ENCODE peak calls at places on chromosomes 7 and 10, in seven cellular contexts. W is A549, X is fibroblast of mammary gland, H is colonic mucosa, M is esophagus squamous epithelium, L is lower leg skin, R is cardiac muscle cell. Q is an unnamed sample.

GRCh38 chr10:14587540-14588083 is 187.1 kb downstream of the FAM107B start:
- DNase-seq in H (no peak), W (no peak), X (no peak), M (no peak), L (no peak), R (no peak), Q (no peak)

GRCh38 chr10:104321716-104322415 is 16.4 kb downstream of the ITPRIP start:
- DNase-seq in M (no peak), W (no peak), R (no peak), L (no peak), H (no peak), X (no peak), Q (no peak)

GRCh38 chr10:98919899-98920298 is 315.8 kb downstream of the HPSE2 start:
- DNase-seq in M (no peak), R (peak; percentile 35), W (no peak), H (no peak), X (peak; percentile 50), L (no peak), Q (no peak)

GRCh38 chr10:5814110-5815107 is 1.2 kb upstream of the GDI2 start:
- DNase-seq in H (peak; percentile 32), L (no peak), X (peak; percentile 67), M (no peak), R (no peak), W (peak; percentile 53), Q (no peak)

GRCh38 chr7:156781972-156782371 is 111.0 kb downstream of the LMBR1 start:
- DNase-seq in M (no peak), R (no peak), H (no peak), W (no peak), L (no peak), X (no peak), Q (no peak)

GRCh38 chr10:57992321-57993077 is 275.2 kb downstream of the IPMK start:
- DNase-seq in M (no peak), R (no peak), L (no peak), H (no peak), W (peak; percentile 12), X (peak; percentile 43), Q (no peak)

GRCh38 chr7:76185187-76185915 is 16.3 kb upstream of the SRRM3 start:
- DNase-seq in X (no peak), H (no peak), R (peak; percentile 31), L (no peak), M (no peak), W (no peak), Q (no peak)

GRCh38 chr10:20618148-20618547 is 279.0 kb downstream of the NEBL start:
- DNase-seq in W (no peak), X (no peak), L (no peak), R (no peak), H (no peak), M (no peak), Q (no peak)

GRCh38 chr7:101342892-101343291 is 19.8 kb upstream of the COL26A1 start:
- DNase-seq in H (no peak), R (no peak), W (no peak), X (no peak), M (no peak), L (no peak), Q (no peak)
- H3K4me3 ChIP-seq in H (no peak overlapping the region), R (no peak overlapping the region), W (no peak overlapping the region), X (no peak overlapping the region), M (no peak overlapping the region), L (no peak overlapping the region), Q (no peak overlapping the region)

GRCh38 chr7:39453743-39454355 is 112.4 kb upstream of the YAE1 start:
- DNase-seq in M (no peak), X (peak; percentile 76), L (no peak), W (peak; percentile 61), R (peak; percentile 70), H (peak; percentile 56), Q (peak; percentile 8)
- TF ChIP-seq CTCF in M (peak; percentile 35), X (peak; percentile 93), L (no peak), W (peak; percentile 53), R (peak; percentile 93), H (peak; percentile 61), Q (peak; percentile 84)

GRCh38 chr7:54663603-54664234 is 95.3 kb downstream of the SEC61G start:
- DNase-seq in R (no peak), M (no peak), X (no peak), H (no peak), W (no peak), L (no peak), Q (no peak)
- H3K4me3 ChIP-seq in R (peak overlapping the region; percentile 35), M (peak overlapping the region; percentile 58), X (no peak overlapping the region), H (peak overlapping the region; percentile 47), W (peak overlapping the region; percentile 40), L (no peak overlapping the region), Q (no peak overlapping the region)

DNA sequence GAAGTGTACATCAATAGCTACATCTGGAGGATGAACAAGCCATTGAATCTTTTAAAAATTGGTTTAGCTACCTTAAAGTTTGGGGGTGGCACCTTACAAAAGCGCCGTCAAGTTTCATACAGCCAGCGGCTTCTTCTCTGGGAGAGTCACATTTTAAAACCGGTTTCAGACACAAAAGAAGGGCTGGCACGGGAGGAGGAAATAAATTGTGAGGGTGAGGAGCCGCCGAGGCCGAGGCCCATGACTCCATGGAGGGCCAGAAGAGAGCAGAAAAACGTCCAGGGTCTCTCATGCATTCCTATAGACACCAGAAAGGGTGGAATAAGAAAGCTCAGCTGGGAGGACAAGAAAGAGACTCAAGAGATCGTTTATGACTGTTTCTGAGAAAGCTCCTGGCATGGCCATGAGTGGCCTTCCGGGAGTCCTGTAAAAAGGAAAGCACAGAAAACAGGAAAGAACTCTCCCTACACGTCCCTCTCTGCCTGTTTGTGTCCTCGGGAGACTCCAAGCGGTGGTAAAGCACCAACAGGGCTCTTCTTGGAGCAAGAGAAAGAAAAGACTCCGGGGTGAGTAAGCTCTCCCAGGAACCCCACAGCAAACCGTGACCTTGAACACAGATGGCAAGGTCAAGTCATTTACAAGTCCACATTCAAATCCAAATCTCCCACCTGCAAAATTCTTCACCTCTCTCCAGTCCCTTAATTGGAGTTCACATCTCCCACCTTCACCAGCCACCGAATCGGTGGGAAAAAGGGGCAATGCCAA is 1.8 kb downstream of the FRAT2 start:
- DNase-seq in L (peak; percentile 45), M (no peak), H (peak; percentile 66), X (peak; percentile 90), R (peak; percentile 73), W (peak; percentile 43), Q (peak; percentile 76)
- TF ChIP-seq CTCF in L (no peak), M (no peak), H (no peak), X (peak; percentile 45), R (peak; percentile 52), W (no peak), Q (peak; percentile 62)

GRCh38 chr10:127849224-127849623 is 43.5 kb downstream of the CLRN3 start:
- DNase-seq in W (no peak), L (no peak), H (no peak), X (no peak), R (no peak), M (no peak), Q (no peak)

GRCh38 chr10:127849896-127850295 is 42.8 kb downstream of the CLRN3 start:
- DNase-seq in W (no peak), X (no peak), M (no peak), L (no peak), R (no peak), H (no peak), Q (no peak)

GRCh38 chr10:127840884-127841283 is 51.9 kb downstream of the CLRN3 start:
- DNase-seq in H (no peak), L (no peak), X (no peak), R (no peak), M (no peak), W (no peak), Q (no peak)

GRCh38 chr10:127848226-127848625 is 44.5 kb downstream of the CLRN3 start:
- DNase-seq in R (no peak), L (no peak), X (no peak), H (no peak), M (no peak), W (no peak), Q (no peak)

DNA sequence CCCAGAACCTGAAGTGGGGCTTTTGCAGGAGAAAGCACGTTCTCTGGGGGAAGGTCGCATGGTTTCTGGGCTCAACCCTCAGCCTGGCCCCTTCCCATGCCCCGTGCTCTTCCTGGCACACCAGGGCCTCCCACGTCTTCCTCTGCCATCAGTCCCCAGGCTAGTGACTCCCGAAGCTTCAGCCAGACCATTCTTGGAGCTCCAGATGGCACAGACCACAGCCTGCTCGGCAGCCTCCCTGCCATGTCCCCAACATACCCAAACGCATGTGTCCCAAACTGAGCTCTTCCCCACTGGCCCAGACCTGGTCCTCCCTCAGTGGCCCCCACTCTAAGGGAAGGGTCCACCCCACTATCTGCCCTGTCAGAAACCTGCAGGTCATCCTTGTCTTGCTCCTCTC is 47.0 kb downstream of the CLRN3 start:
- DNase-seq in M (no peak), X (no peak), W (no peak), H (no peak), R (no peak), L (no peak), Q (no peak)
- H3K4me3 ChIP-seq in M (no peak overlapping the region), X (no peak overlapping the region), W (no peak overlapping the region), H (no peak overlapping the region), R (no peak overlapping the region), L (no peak overlapping the region), Q (no peak overlapping the region)

GRCh38 chr7:23530901-23531793 is 634 bp downstream of the TRA2A start:
- DNase-seq in W (peak; percentile 70), R (peak; percentile 68), H (peak; percentile 65), L (peak; percentile 55), X (peak; percentile 59), M (no peak), Q (no peak)

GRCh38 chr7:23531794-23532489 is at the start of gene TRA2A:
- DNase-seq in X (peak; percentile 92), R (peak; percentile 97), W (peak; percentile 96), M (peak; percentile 78), H (peak; percentile 98), L (peak; percentile 97), Q (peak; percentile 69)

GRCh38 chr7:23529262-23529859 is 2.4 kb downstream of the TRA2A start:
- DNase-seq in X (no peak), L (no peak), H (no peak), W (no peak), M (no peak), R (no peak), Q (no peak)

GRCh38 chr7:23533160-23533559 is 1.4 kb upstream of the TRA2A start:
- DNase-seq in H (no peak), W (no peak), R (no peak), M (no peak), L (no peak), X (no peak), Q (no peak)

GRCh38 chr7:23530355-23530754 is 1.4 kb downstream of the TRA2A start:
- DNase-seq in M (no peak), X (peak; percentile 44), H (peak; percentile 29), W (peak; percentile 47), R (no peak), L (no peak), Q (no peak)
- TF ChIP-seq CTCF in M (no peak), X (no peak), H (no peak), W (no peak), R (peak; percentile 22), L (no peak), Q (no peak)

GRCh38 chr7:29883462-29884398 is 77.4 kb downstream of the WIPF3 start:
- DNase-seq in W (no peak), M (no peak), X (no peak), L (no peak), H (peak; percentile 29), R (peak; percentile 23), Q (no peak)
- H3K4me3 ChIP-seq in W (no peak overlapping the region), M (peak overlapping the region; percentile 62), X (no peak overlapping the region), L (no peak overlapping the region), H (peak overlapping the region; percentile 17), R (no peak overlapping the region), Q (no peak overlapping the region)

GRCh38 chr7:71695189-71695588 is 563.2 kb downstream of the GALNT17 start:
- DNase-seq in X (peak; percentile 26), L (no peak), H (no peak), M (no peak), R (no peak), W (no peak), Q (no peak)
- TF ChIP-seq CTCF in X (no peak), L (no peak), H (no peak), M (no peak), R (no peak), W (no peak), Q (no peak)